ENCODE peak calls at places on chromosomes 13 and 19, in ten cellular contexts. F is H1, N is stomach, M is A549, C is left ventricle myocardium inferior, X is upper lobe of right lung, Y is tibial artery, E is breast epithelium, Z is brain microvascular endothelial cell, P is tibial nerve. K is an unnamed sample.

GRCh38 chr13:100381595-100382224 is 206.9 kb downstream of the GGACT start:
- DNase-seq in F (no peak), N (no peak), M (no peak), C (no peak), X (no peak), Y (no peak), E (no peak), Z (no peak), P (no peak), K (no peak)

GRCh38 chr19:51887522-51888498 is at the start of gene ZNF577:
- DNase-seq in F (peak; percentile 89), N (peak; percentile 86), M (no peak), C (peak; percentile 93), X (peak; percentile 87), Y (peak; percentile 89), E (peak; percentile 80), Z (peak; percentile 91), P (peak; percentile 75), K (peak; percentile 90)

GRCh38 chr19:30498707-30499106 is 126.5 kb downstream of the ZNF536 start:
- DNase-seq in F (peak; percentile 13), N (no peak), M (no peak), C (no peak), X (no peak), Y (no peak), E (no peak), Z (no peak), P (no peak), K (no peak)

GRCh38 chr13:95258619-95259194 is 42.5 kb downstream of the ABCC4 start:
- DNase-seq in F (no peak), N (no peak), M (peak; percentile 28), C (no peak), X (no peak), Y (no peak), E (no peak), Z (no peak), P (no peak), K (no peak)

GRCh38 chr19:2983351-2984195 is 6.2 kb downstream of the TLE6 start:
- DNase-seq in F (peak; percentile 83), N (no peak), M (no peak), C (peak; percentile 74), X (peak; percentile 72), Y (peak; percentile 85), E (peak; percentile 86), Z (no peak), P (peak; percentile 37), K (peak; percentile 71)

GRCh38 chr13:32208860-32209259 is 106.3 kb downstream of the ZAR1L start:
- DNase-seq in F (no peak), N (no peak), M (no peak), C (no peak), X (no peak), Y (no peak), E (no peak), Z (peak; percentile 15), P (no peak), K (no peak)

GRCh38 chr19:16373539-16373938 is 48.9 kb downstream of the KLF2 start:
- DNase-seq in F (no peak), N (no peak), M (no peak), C (peak; percentile 16), X (no peak), Y (peak; percentile 64), E (no peak), Z (peak; percentile 70), P (peak; percentile 61), K (no peak)

GRCh38 chr13:21012841-21013681 is 48.3 kb downstream of the LATS2 start:
- DNase-seq in F (no peak), N (no peak), M (no peak), C (no peak), X (peak; percentile 18), Y (peak; percentile 18), E (no peak), Z (no peak), P (no peak), K (no peak)

GRCh38 chr19:42229263-42229854 is 9.2 kb downstream of the ZNF526 start:
- DNase-seq in F (no peak), N (no peak), M (no peak), C (no peak), X (no peak), Y (no peak), E (no peak), Z (no peak), P (no peak), K (no peak)

GRCh38 chr13:28012383-28012782 is 23.9 kb upstream of the URAD start:
- DNase-seq in F (no peak), N (no peak), M (no peak), C (no peak), X (no peak), Y (no peak), E (no peak), Z (no peak), P (no peak), K (no peak)

GRCh38 chr13:75399879-75400217 is 82.1 kb downstream of the TBC1D4 start:
- DNase-seq in F (no peak), N (no peak), M (no peak), C (no peak), X (no peak), Y (no peak), E (no peak), Z (no peak), P (no peak), K (no peak)

DNA sequence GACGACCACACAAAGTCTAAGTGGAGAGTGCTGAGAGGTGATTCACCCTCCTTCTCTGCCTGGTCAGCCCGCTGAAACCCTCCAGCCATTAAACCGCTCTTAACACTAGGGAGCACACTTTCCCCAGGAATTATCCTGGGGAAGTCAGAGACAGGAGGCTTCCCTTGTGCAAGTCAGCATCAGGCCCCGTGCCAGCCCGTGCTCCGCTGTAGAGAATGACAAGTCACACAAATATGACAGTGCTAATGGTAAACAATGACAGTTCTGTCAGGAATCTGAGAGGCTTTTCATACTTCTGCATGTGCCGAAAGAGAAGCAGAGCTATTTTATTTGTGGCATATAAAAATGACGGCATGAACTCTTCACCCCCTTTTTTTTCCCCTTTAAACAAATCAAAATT is 816.9 kb upstream of the SLC10A2 start:
- DNase-seq in F (peak; percentile 73), N (peak; percentile 68), M (peak; percentile 24), C (peak; percentile 80), X (peak; percentile 84), Y (peak; percentile 74), E (peak; percentile 87), Z (peak; percentile 99), P (peak; percentile 83), K (peak; percentile 66)
- TF ChIP-seq CTCF in F (peak; percentile 66), N (peak; percentile 23), M (peak; percentile 46), C (peak; percentile 65), X (peak; percentile 55), Y (peak; percentile 17), E (no peak), Z (peak; percentile 78), P (peak; percentile 63), K (peak; percentile 49)

DNA sequence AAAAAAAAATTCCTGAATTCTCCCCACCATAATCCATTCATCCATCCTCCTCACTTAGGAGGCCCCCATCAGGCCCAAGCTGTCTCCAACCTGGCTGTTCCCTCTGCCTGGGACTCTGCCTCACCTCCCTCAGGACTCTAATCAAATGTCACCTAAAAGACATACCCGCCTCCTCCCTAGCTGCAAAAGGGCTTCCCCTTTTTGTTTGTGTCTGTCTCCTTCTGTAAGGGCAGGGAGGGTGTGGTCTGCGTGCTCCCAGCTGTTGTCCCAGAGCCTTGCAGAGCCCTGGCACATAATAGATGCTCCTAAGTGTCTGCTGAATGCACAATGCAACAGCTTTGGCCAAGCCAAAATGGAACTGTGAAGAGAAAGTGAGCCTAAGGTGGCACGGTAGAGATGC is 4.4 kb downstream of the TRIR start:
- DNase-seq in F (no peak), N (no peak), M (no peak), C (no peak), X (no peak), Y (no peak), E (no peak), Z (no peak), P (no peak), K (no peak)
- H3K27ac ChIP-seq in F (no peak overlapping the region), N (no peak overlapping the region), M (no peak overlapping the region), C (no peak overlapping the region), X (no peak overlapping the region), Y (no peak overlapping the region), E (no peak overlapping the region), Z (no peak overlapping the region), P (no peak overlapping the region), K (peak overlapping the region; percentile 57)

DNA sequence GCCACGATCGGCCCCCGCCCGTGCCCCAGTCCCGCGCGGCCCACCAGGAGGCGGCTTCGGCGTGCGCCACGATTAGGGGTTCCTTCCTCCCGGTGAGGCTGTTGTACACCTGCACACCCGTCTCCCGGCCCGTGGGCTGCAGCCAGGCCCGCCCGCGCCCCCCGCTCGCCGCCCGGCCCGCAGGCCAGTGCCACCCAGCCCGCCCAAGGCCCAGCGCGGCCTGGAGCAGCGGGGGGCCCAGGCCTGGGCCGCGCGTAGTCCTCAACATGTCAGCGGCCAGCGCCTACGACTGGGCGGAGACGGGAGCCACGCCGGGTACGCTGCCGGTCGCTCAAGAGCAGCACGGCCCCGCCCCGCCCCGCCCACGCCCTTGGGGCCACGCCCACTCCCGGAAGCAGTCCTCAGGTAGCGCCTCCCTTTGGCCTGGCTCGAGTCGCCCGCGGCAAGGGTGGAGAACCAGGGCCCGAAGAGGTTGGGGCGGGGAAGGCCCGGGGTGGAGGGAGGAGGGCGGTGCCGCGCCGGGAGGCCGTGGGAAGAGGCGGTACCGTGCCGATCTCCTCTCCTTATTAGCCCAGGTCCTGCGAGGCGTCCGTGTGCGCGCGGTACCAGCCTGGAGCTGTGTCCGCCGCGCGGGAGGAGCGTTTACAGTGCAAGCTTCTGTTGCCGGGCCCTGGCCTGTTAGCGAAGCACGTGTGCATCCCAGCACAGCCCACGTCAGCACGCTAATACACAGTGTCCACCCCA is at the start of gene CARS2:
- DNase-seq in F (peak; percentile 91), N (peak; percentile 98), M (peak; percentile 75), C (peak; percentile 97), X (peak; percentile 99), Y (peak; percentile 96), E (peak; percentile 91), Z (peak; percentile 93), P (peak; percentile 91), K (peak; percentile 90)
- TF ChIP-seq CTCF in F (no peak), N (peak; percentile 19), M (no peak), C (peak; percentile 38), X (no peak), Y (peak; percentile 28), E (no peak), Z (peak; percentile 16), P (peak; percentile 54), K (no peak)

DNA sequence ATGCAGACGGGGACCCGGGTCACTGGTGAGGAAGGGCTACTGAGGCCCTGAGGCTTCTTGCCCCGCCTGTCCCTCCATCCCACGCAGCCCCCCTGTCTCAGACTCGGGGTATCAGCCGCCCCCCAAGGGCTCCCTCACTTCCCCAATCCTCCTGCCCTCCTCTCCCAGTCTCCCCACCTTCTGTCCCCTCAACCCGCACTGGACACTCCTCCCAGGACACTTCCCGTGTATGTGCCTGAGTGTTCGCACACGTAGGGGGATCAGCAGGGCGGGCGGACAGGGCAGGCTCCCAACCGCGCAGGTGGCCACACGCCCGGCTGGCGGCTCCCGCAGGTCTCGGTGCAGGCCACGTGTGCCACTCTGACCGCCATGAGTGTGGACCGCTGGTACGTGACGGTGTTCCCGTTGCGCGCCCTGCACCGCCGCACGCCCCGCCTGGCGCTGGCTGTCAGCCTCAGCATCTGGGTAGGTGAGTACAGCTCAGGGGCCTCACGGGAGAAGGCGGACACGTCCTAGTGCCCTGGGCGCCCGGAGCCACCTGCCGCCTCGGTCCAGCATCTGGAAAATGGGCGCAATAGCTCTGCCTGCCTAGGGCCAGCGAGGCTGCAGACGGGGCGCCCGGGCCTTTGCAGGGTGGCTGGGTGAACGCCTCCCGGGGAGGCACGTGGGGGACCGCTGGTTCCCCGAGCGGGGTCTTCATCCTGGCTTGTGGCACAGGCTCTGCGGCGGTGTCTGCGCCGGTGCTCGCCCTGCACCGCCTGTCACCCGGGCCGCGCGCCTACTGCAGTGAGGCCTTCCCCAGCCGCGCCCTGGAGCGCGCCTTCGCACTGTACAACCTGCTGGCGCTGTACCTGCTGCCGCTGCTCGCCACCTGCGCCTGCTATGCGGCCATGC is 2.3 kb downstream of the KISS1R start:
- DNase-seq in F (no peak), N (no peak), M (no peak), C (no peak), X (peak; percentile 66), Y (no peak), E (no peak), Z (no peak), P (no peak), K (no peak)
- H3K27ac ChIP-seq in F (no peak overlapping the region), N (no peak overlapping the region), M (no peak overlapping the region), C (no peak overlapping the region), X (no peak overlapping the region), Y (no peak overlapping the region), E (no peak overlapping the region), Z (no peak overlapping the region), P (peak overlapping the region; percentile 40), K (no peak overlapping the region)

K was measured in RWPE1.